ENCODE peak calls at places on chromosome 22, in nine cellular contexts. X, V, G, J, L, H, I, N and D are unnamed samples. For H3K9me2, the result is how much of the 10 kb centered on the place peaks cover.

GRCh38 chr22:22761606-22761962 is 117.2 kb downstream of the GGTLC2 start:
- DNase-seq in X (no peak), V (no peak), G (no peak), J (no peak), L (no peak), H (no peak), I (no peak), N (no peak), D (no peak)

GRCh38 chr22:21866821-21867527 is 471 bp downstream of the MAPK1 start:
- DNase-seq in X (peak), V (peak), G (peak), J (peak), L (no peak), H (peak), I (peak), N (peak), D (no peak)

GRCh38 chr22:38707346-38707745 is 1.6 kb downstream of the GTPBP1 start:
- DNase-seq in X (no peak), V (peak), G (peak), J (no peak), L (no peak), H (no peak), I (no peak), N (peak), D (no peak)

GRCh38 chr22:34914871-34915270 is 151.1 kb upstream of the ISX start:
- DNase-seq in X (no peak), V (no peak), G (no peak), J (no peak), L (no peak), H (no peak), I (peak), N (peak), D (no peak)

GRCh38 chr22:33561149-33561807 is 359.0 kb downstream of the LARGE1 start:
- DNase-seq in X (no peak), V (no peak), G (no peak), J (no peak), L (no peak), H (peak), I (no peak), N (no peak), D (no peak)

GRCh38 chr22:23823331-23823791 is 15.4 kb downstream of the DERL3 start:
- DNase-seq in X (no peak), V (no peak), G (no peak), J (no peak), L (no peak), H (no peak), I (no peak), N (no peak), D (no peak)

GRCh38 chr22:38952382-38952993 is 4.9 kb upstream of the APOBEC3A start:
- DNase-seq in X (no peak), V (no peak), G (no peak), J (no peak), L (no peak), H (no peak), I (no peak), N (peak), D (no peak)

GRCh38 chr22:26893034-26893710 is 235.8 kb downstream of the MIAT start:
- DNase-seq in X (no peak), V (no peak), G (peak), J (no peak), L (no peak), H (peak), I (peak), N (no peak), D (no peak)

GRCh38 chr22:28984482-28985158 is 77.0 kb downstream of the C22orf31 start:
- DNase-seq in X (no peak), V (no peak), G (no peak), J (no peak), L (no peak), H (no peak), I (no peak), N (no peak), D (no peak)

GRCh38 chr22:21849489-21849888 is 18.0 kb downstream of the MAPK1 start:
- DNase-seq in X (no peak), V (no peak), G (peak), J (no peak), L (no peak), H (no peak), I (no peak), N (no peak), D (no peak)

GRCh38 chr22:50220603-50221409 is 20.0 kb downstream of the SELENOO start:
- DNase-seq in X (no peak), V (no peak), G (no peak), J (no peak), L (no peak), H (no peak), I (no peak), N (no peak), D (no peak)

DNA sequence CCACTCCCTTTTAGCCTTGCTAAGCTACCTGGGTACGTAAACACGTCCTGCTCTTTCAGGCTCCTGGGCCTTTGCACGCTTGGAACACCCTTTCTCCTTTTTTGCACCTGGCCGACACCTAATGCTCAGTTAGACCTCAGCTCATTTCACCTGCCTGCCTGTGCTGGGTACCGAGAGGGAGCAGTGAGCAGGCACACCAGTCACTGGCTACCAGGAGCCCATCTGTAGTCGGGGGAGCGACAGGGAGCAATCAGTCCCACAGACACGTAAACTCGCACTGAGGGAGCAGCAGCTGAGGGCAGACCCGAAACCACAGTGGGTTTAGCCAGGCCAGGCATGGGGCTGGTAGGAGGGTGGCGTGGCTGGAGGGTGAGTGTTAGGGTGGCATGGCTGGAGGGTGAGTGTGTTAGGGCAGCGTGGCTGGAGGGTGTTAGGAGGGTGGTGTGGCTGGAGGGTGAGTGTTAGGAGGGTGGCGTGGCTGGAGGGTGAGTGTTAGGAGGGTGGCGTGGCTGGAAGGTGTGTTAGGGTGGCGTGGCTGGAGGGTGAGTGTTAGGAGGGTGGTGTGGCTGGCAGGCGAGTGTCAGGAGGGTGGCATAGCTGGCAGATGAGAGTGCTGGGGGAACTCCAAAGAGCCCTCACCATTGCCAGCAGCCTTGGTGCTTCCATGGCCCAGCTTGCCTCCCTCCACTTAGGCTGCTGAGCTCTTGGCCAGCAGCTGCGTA is 6.4 kb upstream of the GTSE1 start:
- DNase-seq in X (no peak), V (no peak), G (no peak), J (no peak), L (no peak), H (no peak), I (no peak), N (no peak), D (no peak)
- H2AFZ ChIP-seq in X (no peak), V (no peak), G (no peak), J (no peak), L (no peak), H (no peak), I (no peak), N (no peak), D (no peak)

DNA sequence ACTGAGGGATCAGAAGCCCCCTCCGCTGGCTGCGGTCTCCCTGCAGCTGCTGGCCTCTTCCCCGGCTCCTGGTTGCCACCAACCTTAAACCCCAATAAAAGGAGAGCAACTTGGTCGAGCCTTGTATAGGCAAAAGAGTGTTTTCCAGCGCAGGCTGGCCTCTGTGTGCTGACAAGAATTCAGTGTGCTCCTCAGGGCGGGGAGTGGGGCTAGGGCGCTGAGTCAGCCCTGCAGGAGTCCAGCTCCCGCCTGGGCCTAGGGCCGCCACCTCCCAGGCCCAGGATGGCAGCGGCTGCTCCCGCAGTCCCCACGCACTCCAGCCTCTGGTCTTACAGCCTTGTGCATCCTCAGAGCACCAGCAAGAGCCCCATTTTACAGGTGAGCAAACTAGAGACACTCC is at the start of gene SHISAL1:
- DNase-seq in X (no peak), V (peak), G (peak), J (no peak), L (no peak), H (no peak), I (no peak), N (no peak), D (no peak)
- H3K9me2 ChIP-seq in X (under half), V (under half), G (under half), J (under half), L (under half), H (under half), I (under half), N (under half), D (under half)

GRCh38 chr22:20647586-20648305 is 126.2 kb upstream of the SERPIND1 start:
- DNase-seq in X (no peak), V (no peak), G (no peak), J (no peak), L (no peak), H (no peak), I (no peak), N (no peak), D (no peak)
- H2AFZ ChIP-seq in X (no peak), V (no peak), G (no peak), J (no peak), L (no peak), H (no peak), I (no peak), N (no peak), D (no peak)

GRCh38 chr22:36506637-36507517 is at the start of gene FOXRED2:
- DNase-seq in X (peak), V (peak), G (peak), J (peak), L (no peak), H (peak), I (peak), N (peak), D (peak)

GRCh38 chr22:36512333-36512732 is 5.5 kb upstream of the FOXRED2 start:
- DNase-seq in X (no peak), V (no peak), G (no peak), J (no peak), L (no peak), H (no peak), I (no peak), N (no peak), D (no peak)

GRCh38 chr22:36510384-36510783 is 3.5 kb upstream of the FOXRED2 start:
- DNase-seq in X (no peak), V (no peak), G (no peak), J (no peak), L (no peak), H (no peak), I (no peak), N (no peak), D (no peak)

GRCh38 chr22:36507518-36508010 is 724 bp upstream of the FOXRED2 start:
- DNase-seq in X (no peak), V (no peak), G (no peak), J (no peak), L (no peak), H (no peak), I (no peak), N (no peak), D (no peak)

GRCh38 chr22:36510966-36511881 is 4.4 kb upstream of the FOXRED2 start:
- DNase-seq in X (peak), V (peak), G (peak), J (peak), L (no peak), H (peak), I (peak), N (peak), D (no peak)
- H3K9me2 ChIP-seq in X (under half), V (under half), G (under half), J (under half), L (under half), H (under half), I (under half), N (under half), D (under half)

DNA sequence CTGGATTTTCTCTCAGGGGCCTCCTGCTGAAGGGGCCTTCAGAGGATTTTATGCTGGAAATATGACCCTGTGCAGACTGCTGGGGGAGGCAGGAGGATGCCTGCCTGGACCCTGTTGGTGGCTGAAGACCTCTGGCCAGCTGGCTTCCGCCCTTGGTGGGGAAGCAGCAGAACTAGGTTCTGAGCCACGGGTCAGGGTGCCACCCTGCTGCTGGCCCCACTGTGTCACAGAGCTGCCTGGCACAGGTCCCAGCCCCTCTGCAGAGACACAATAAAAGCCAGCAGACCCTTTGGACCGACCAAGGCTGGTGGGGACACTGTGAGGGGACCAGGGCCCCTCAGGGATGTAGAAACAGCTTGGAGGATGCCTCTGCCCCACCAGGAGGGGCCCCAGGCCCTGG is 6.9 kb upstream of the SREBF2 start:
- DNase-seq in X (no peak), V (no peak), G (no peak), J (no peak), L (no peak), H (no peak), I (no peak), N (no peak), D (no peak)
- H2AFZ ChIP-seq in X (no peak), V (no peak), G (no peak), J (no peak), L (no peak), H (no peak), I (no peak), N (no peak), D (no peak)

GRCh38 chr22:48333816-48334735 is 1493.6 kb downstream of the BRD1 start:
- DNase-seq in X (no peak), V (no peak), G (no peak), J (no peak), L (no peak), H (no peak), I (no peak), N (no peak), D (no peak)

GRCh38 chr22:48333323-48333763 is 1494.3 kb downstream of the BRD1 start:
- DNase-seq in X (no peak), V (no peak), G (no peak), J (no peak), L (no peak), H (no peak), I (no peak), N (no peak), D (no peak)

GRCh38 chr22:48331266-48331665 is 1496.4 kb downstream of the BRD1 start:
- DNase-seq in X (no peak), V (no peak), G (no peak), J (no peak), L (no peak), H (no peak), I (no peak), N (no peak), D (no peak)

GRCh38 chr22:48331691-48332220 is 1495.9 kb downstream of the BRD1 start:
- DNase-seq in X (no peak), V (no peak), G (no peak), J (no peak), L (no peak), H (no peak), I (no peak), N (no peak), D (no peak)

GRCh38 chr22:48332438-48333322 is 1495.0 kb downstream of the BRD1 start:
- DNase-seq in X (no peak), V (no peak), G (no peak), J (no peak), L (no peak), H (peak), I (no peak), N (no peak), D (no peak)
- H3K9me2 ChIP-seq in X (under half), V (under half), G (under half), J (under half), L (under half), H (under half), I (under half), N (under half), D (under half)

DNA sequence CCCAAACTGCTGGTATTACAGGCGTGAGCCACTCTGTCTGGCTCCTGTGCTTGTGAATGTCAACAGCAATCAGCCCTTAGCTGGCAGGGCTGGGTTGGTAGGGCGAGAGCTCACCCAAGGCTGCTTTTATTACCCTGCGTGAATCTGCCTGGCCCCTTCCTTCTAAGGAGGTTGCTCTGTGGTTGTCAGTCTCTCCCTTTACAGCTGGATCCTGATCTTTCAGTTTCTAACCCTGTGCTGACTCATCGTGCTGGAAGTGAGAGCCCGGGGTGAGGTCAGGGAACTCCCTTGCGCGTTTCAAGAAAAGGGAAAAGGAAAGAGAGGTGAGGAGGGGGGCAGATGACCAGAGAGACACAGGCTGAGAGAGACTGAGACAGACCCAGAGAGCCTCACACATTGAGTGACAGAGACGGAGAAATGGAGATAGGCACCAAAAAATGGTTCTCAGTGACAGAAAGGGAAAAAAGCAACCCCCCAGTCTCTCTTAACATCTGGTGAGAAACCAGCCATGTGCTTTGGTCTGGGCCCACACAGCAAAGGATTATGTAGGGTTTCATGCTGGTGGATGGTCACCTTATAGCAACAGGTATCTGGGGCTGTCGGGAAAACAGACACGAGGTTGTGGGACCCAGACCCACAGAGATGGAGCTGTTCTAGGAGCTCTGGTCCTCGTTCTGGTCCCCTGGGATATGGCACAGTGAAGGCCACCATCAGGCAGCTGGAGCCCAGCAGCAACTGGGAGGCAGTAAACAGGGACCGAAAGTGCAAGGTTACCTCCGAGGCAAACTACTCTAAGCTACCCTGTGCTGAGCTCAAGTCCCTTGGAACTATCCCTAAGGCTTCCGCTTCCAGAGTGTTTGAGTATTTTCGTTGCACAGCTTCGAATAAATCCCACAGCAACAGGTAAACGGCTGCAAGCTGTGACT is 2.5 kb downstream of the TCN2 start:
- DNase-seq in X (no peak), V (peak), G (peak), J (peak), L (no peak), H (no peak), I (peak), N (peak), D (peak)
- H2AFZ ChIP-seq in X (peak), V (peak), G (peak), J (no peak), L (peak), H (no peak), I (no peak), N (no peak), D (peak)

GRCh38 chr22:17785185-17786184 is 11.2 kb upstream of the BID start:
- DNase-seq in X (peak), V (peak), G (peak), J (peak), L (peak), H (peak), I (peak), N (peak), D (peak)

GRCh38 chr22:17783773-17784480 is 9.7 kb upstream of the BID start:
- DNase-seq in X (no peak), V (no peak), G (no peak), J (no peak), L (no peak), H (no peak), I (no peak), N (no peak), D (no peak)

GRCh38 chr22:17786435-17787158 is 12.3 kb upstream of the BID start:
- DNase-seq in X (peak), V (no peak), G (peak), J (no peak), L (no peak), H (no peak), I (peak), N (peak), D (no peak)

GRCh38 chr22:17783317-17783716 is 9.0 kb upstream of the BID start:
- DNase-seq in X (no peak), V (no peak), G (no peak), J (no peak), L (no peak), H (no peak), I (no peak), N (no peak), D (no peak)

DNA sequence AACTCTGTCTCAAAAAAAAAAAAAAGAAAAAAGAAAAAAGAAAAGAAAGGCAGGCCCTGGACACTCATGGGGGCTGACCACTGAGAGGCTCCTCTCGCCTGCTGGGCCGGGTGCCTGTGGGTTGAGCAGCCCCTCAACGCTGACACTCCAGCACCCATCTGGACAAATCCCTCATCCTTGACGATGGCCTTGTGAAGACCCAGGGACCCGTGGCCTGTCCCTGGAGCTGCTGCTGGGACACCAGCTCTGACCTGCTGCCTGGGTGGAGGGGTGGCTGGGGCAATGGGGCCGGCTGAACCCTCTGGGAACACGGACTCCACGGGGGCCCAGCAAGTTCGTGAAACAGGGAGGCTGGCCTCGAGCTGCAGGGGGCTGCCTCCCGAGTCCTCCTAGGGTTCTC is 10.5 kb upstream of the BID start:
- DNase-seq in X (no peak), V (no peak), G (no peak), J (no peak), L (no peak), H (no peak), I (no peak), N (no peak), D (no peak)
- H3K9me2 ChIP-seq in X (under half), V (under half), G (under half), J (under half), L (under half), H (under half), I (under half), N (under half), D (under half)

GRCh38 chr22:37639771-37640590 is 512 bp downstream of the SH3BP1 start:
- DNase-seq in X (peak), V (no peak), G (peak), J (no peak), L (no peak), H (peak), I (peak), N (no peak), D (no peak)
- H2AFZ ChIP-seq in X (peak), V (peak), G (peak), J (peak), L (no peak), H (no peak), I (peak), N (peak), D (peak)

DNA sequence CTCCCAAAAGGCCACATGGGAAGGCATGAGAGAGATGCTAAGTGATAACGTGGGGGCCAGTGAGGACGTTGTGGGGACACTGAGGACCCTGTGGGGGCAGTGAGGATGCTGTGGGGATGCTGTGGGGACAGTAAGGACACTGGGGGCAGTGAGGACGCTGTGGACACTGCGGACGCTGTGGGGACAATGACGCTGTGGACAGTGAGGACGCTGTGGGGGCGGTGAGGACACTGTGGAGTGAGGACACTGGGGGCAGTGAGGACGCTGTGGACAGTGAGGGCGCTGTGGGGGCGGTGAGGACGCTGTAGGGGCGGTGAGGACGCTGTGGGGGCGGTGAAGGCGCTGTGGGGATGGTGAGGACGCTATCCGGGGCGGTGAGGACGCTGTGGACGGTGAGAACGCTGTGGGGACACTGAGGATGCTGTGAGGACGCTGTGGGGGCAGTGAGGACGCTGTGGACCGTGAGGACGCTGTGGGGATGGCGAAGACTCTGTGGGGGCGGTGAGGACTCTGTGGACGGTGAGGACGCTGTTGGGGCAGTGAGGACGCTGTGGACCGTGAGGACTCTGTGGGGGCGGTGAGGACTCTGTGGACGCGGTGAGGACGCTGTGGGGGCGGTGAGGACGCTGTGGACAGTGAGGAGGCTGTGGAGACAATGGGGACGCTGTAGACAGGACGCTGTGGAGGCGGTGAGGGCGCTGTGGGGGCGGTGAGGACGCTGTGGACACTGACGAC is 1.8 kb downstream of the GP1BB start:
- DNase-seq in X (no peak), V (no peak), G (no peak), J (no peak), L (no peak), H (no peak), I (no peak), N (no peak), D (no peak)
- H3K9me2 ChIP-seq in X (under half), V (under half), G (under half), J (under half), L (under half), H (under half), I (under half), N (under half), D (under half)